ENCODE peak calls at places on chromosome X, in five cellular contexts. U is tibial artery, A is lung, Q is tibial nerve, P is mesenteric fat pad. D is an unnamed sample.

GRCh38 chrX:38864165-38864564 is 62.9 kb downstream of the MID1IP1 start:
- DNase-seq in U (no peak), A (no peak), Q (no peak), P (no peak), D (peak; percentile 5)

GRCh38 chrX:71637253-71637618 is 18.9 kb upstream of the CXCR3 start:
- DNase-seq in U (no peak), A (no peak), Q (no peak), P (no peak), D (no peak)

GRCh38 chrX:34734383-34734782 is 77.3 kb upstream of the TMEM47 start:
- DNase-seq in U (no peak), A (no peak), Q (no peak), P (no peak), D (peak; percentile 31)

GRCh38 chrX:136055651-136056221 is 70.5 kb downstream of the SLC9A6 start:
- DNase-seq in U (peak; percentile 68), A (no peak), Q (no peak), P (no peak), D (peak; percentile 73)

GRCh38 chrX:104419926-104420325 is 146.1 kb upstream of the IL1RAPL2 start:
- DNase-seq in U (no peak), A (no peak), Q (no peak), P (no peak), D (no peak)

GRCh38 chrX:135596495-135596894 is 76.0 kb downstream of the INTS6L start:
- DNase-seq in U (no peak), A (no peak), Q (no peak), P (no peak), D (peak; percentile 1)

GRCh38 chrX:47176101-47176740 is 17.4 kb upstream of the UBA1 start:
- DNase-seq in U (no peak), A (no peak), Q (no peak), P (peak; percentile 81), D (no peak)

GRCh38 chrX:3545901-3546300 is 167.5 kb downstream of the PRKX start:
- DNase-seq in U (no peak), A (no peak), Q (no peak), P (no peak), D (no peak)

GRCh38 chrX:41022579-41022978 is 62.7 kb upstream of the USP9X start:
- DNase-seq in U (no peak), A (no peak), Q (no peak), P (no peak), D (no peak)

GRCh38 chrX:153668423-153669173 is 5.0 kb downstream of the PNCK start:
- DNase-seq in U (no peak), A (no peak), Q (no peak), P (peak; percentile 75), D (no peak)

GRCh38 chrX:254630-255215 is 26.5 kb upstream of the PLCXD1 start:
- DNase-seq in U (no peak), A (no peak), Q (no peak), P (no peak), D (no peak)

GRCh38 chrX:153703036-153703370 is 15.3 kb downstream of the SLC6A8 start:
- DNase-seq in U (no peak), A (no peak), Q (no peak), P (no peak), D (peak; percentile 54)

GRCh38 chrX:39859991-39860861 is 237.5 kb downstream of the BCOR start:
- DNase-seq in U (no peak), A (peak; percentile 30), Q (no peak), P (no peak), D (peak; percentile 67)

GRCh38 chrX:144075432-144075831 is 191.6 kb downstream of the UBE2NL start:
- DNase-seq in U (no peak), A (no peak), Q (no peak), P (no peak), D (no peak)

GRCh38 chrX:24426340-24426913 is 38.7 kb upstream of the PDK3 start:
- DNase-seq in U (no peak), A (no peak), Q (no peak), P (no peak), D (peak; percentile 5)

GRCh38 chrX:103792916-103793540 is 16.4 kb downstream of the PLP1 start:
- DNase-seq in U (no peak), A (no peak), Q (no peak), P (no peak), D (peak; percentile 55)

GRCh38 chrX:81195712-81196111 is 6.0 kb downstream of the HMGN5 start:
- DNase-seq in U (peak; percentile 37), A (peak; percentile 68), Q (peak; percentile 14), P (no peak), D (peak; percentile 48)

GRCh38 chrX:111646515-111646914 is 34.5 kb upstream of the ALG13 start:
- DNase-seq in U (no peak), A (no peak), Q (no peak), P (no peak), D (no peak)

GRCh38 chrX:153931748-153932147 is 3.1 kb downstream of the NAA10 start:
- DNase-seq in U (no peak), A (no peak), Q (no peak), P (no peak), D (no peak)

GRCh38 chrX:6644411-6644810 is 109.5 kb upstream of the VCX3A start:
- DNase-seq in U (no peak), A (no peak), Q (no peak), P (no peak), D (no peak)

GRCh38 chrX:37405954-37406353 is 56.8 kb downstream of the PRRG1 start:
- DNase-seq in U (no peak), A (no peak), Q (no peak), P (no peak), D (peak; percentile 77)

GRCh38 chrX:48996969-48997368 is 5.1 kb downstream of the GRIPAP1 start:
- DNase-seq in U (no peak), A (no peak), Q (no peak), P (no peak), D (no peak)

GRCh38 chrX:153750126-153750774 is 13.8 kb upstream of the PLXNB3 start:
- DNase-seq in U (no peak), A (no peak), Q (no peak), P (no peak), D (no peak)

GRCh38 chrX:150201841-150202240 is 161.3 kb upstream of the MAMLD1 start:
- DNase-seq in U (no peak), A (no peak), Q (no peak), P (no peak), D (peak; percentile 18)

D was measured in astrocyte of the spinal cord.